ENCODE peak calls at places on chromosomes 7 and 10, in six cellular contexts. T, K, I, C, Z and B are unnamed samples.

GRCh38 chr7:130490888-130491771 is 755 bp upstream of the MEST start:
- DNase-seq in Z (no peak), C (no peak), K (peak; percentile 80), T (peak; percentile 25), I (peak; percentile 53), B (peak; percentile 35)

GRCh38 chr10:8498881-8499280 is 444.4 kb downstream of the GATA3 start:
- DNase-seq in K (no peak), T (no peak), I (no peak), Z (no peak), C (peak; percentile 2), B (no peak)

GRCh38 chr7:391961-392524 is 102.1 kb downstream of the FOXL3 start:
- DNase-seq in I (peak; percentile 9), T (no peak), Z (peak; percentile 78), C (no peak), K (peak; percentile 17), B (peak; percentile 12)

GRCh38 chr7:101744588-101744987 is 72.8 kb upstream of the CUX1 start:
- DNase-seq in Z (no peak), C (no peak), T (no peak), K (no peak), I (no peak), B (no peak)

GRCh38 chr10:86233131-86233530 is 133.5 kb downstream of the GRID1 start:
- DNase-seq in I (peak; percentile 3), K (no peak), Z (no peak), T (no peak), C (no peak), B (peak; percentile 13)

GRCh38 chr7:103915958-103916357 is 73.5 kb downstream of the RELN start:
- DNase-seq in K (no peak), C (peak; percentile 4), Z (no peak), T (no peak), I (no peak), B (no peak)

GRCh38 chr10:484925-485661 is 204.4 kb downstream of the DIP2C start:
- DNase-seq in T (no peak), K (no peak), I (no peak), C (no peak), Z (peak; percentile 82), B (no peak)

GRCh38 chr10:6786579-6787031 is 206.5 kb upstream of the PRKCQ start:
- DNase-seq in I (no peak), Z (no peak), C (peak; percentile 54), T (no peak), K (peak; percentile 57), B (no peak)

GRCh38 chr10:11896549-11897200 is 73.5 kb downstream of the PROSER2 start:
- DNase-seq in I (no peak), C (no peak), K (no peak), Z (no peak), T (no peak), B (no peak)

GRCh38 chr7:88851220-88851619 is 55.7 kb upstream of the TEX47 start:
- DNase-seq in Z (no peak), K (no peak), C (no peak), T (no peak), I (no peak), B (no peak)

GRCh38 chr10:122342293-122343134 is 32.0 kb upstream of the PLEKHA1 start:
- DNase-seq in I (no peak), K (peak; percentile 47), Z (peak; percentile 76), C (peak; percentile 44), T (no peak), B (no peak)

GRCh38 chr10:122988501-122988900 is 8.3 kb downstream of the PSTK start:
- DNase-seq in K (no peak), C (no peak), Z (no peak), T (no peak), I (no peak), B (no peak)

GRCh38 chr7:43758029-43758860 is at the start of gene BLVRA:
- DNase-seq in I (peak; percentile 84), Z (peak; percentile 94), K (peak; percentile 82), T (peak; percentile 33), C (peak; percentile 38), B (peak; percentile 89)

GRCh38 chr10:18260308-18260971 is 120.2 kb downstream of the CACNB2 start:
- DNase-seq in T (no peak), C (no peak), Z (no peak), K (no peak), I (no peak), B (no peak)

GRCh38 chr7:46369933-46370654 is 449.0 kb upstream of the IGFBP3 start:
- DNase-seq in T (no peak), I (no peak), Z (no peak), K (no peak), C (no peak), B (no peak)

DNA sequence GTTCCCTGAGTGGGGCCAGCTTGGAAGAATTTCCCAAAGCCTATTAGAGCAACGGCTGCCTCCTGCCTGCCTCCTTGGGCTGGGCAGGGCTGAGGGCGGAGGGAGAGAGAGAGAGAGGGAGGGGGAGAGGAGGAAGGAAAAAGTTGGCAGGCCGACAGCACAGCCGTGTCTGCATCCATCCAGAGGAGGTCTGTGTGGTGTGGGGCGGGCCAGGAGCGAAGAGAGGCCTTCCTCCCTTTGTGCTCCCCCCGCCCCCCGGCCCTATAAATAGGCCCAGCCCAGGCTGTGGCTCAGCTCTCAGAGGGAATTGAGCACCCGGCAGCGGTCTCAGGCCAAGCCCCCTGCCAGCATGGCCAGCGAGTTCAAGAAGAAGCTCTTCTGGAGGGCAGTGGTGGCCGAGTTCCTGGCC is at the start of gene AQP1:
- DNase-seq in K (peak; percentile 76), T (peak; percentile 61), I (peak; percentile 53), C (no peak), Z (peak; percentile 94), B (peak; percentile 91)
- TF ChIP-seq POLR2A in K (no peak), T (peak; percentile 46), I (peak; percentile 20), C (no peak), Z (no peak), B (peak; percentile 84)

DNA sequence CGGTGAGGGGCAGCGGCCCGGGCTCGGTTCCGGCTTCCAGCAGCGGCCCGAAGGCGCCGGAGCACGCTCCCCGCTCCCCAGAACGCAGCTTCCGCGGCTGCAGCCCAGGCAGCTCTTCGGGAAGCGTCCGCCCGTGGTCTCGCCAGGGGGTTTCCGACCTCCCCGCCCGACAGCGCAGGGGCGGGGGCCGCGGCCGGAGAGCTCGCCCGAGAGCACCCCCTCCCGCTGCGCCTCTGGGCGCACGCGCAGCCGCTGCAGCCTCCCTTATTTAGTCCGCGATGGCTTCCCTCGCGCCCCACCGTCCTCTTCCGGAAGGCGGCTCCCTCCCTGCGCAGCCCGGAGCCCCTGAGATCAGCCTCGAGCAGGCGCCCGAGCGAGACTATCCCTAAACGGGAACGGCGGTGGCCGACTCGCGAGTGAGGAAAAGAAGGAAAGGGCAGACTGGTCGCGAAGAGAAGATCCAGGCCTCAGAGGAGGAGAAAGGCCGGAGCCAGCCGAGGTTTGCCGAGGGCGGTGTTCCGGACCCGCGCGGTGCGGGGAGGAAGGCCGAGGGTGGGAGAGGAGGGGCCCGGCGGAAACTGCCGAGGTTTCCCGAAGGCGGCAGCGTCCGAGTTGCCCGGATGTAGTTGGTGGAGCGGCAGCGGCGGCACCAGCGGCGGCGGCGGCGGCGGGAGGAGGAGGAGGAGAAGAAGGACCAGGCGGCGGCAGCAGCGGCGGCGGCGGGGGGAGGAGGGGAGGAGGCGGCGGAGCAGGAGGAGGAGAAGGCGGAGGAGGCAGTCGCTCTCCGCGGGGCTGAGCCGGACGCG is at the start of gene WAC:
- DNase-seq in C (peak; percentile 93), K (peak; percentile 98), T (peak; percentile 89), Z (peak; percentile 99), I (peak; percentile 97), B (peak; percentile 97)
- TF ChIP-seq POLR2A in C (peak; percentile 60), K (peak; percentile 81), T (peak; percentile 88), Z (peak; percentile 37), I (peak; percentile 93), B (no peak)

DNA sequence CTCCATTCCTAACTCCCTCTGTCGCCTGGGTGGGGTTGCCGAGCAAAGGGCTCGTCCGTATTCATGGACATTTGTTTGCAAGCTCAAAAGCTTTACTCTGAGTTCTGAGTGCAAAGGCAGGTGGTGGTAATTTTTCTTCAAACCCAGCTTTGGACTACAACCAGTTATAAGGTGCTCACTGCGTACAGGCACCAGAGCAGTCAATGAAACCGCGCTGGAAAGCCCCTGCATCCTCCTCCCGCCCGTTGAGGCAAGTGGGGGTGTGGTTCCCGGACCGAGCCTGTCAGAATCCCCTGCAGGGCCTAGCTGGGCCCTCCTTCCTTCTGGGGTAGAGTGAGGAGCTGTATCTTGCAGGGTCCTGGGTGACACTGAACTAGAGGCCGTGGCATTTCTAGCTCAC is 22.3 kb downstream of the AMZ1 start:
- DNase-seq in T (no peak), K (no peak), I (no peak), Z (no peak), C (no peak), B (no peak)
- TF ChIP-seq POLR2A in T (no peak), K (no peak), I (no peak), Z (no peak), C (no peak), B (no peak)

GRCh38 chr10:120573355-120573754 is 116.3 kb downstream of the PLPP4 start:
- DNase-seq in T (no peak), I (no peak), Z (no peak), C (no peak), K (no peak), B (no peak)
- TF ChIP-seq POLR2A in T (no peak), I (no peak), Z (no peak), C (no peak), K (no peak), B (no peak)